ENCODE peak calls at places on chromosomes 6 and 20, in five cellular contexts. T is Kasumi-1, U is heart left ventricle, V is endothelial cell, E is RPMI8226. P is an unnamed sample.

GRCh38 chr20:46751856-46752255 is 42.4 kb downstream of the SLC2A10 start:
- DNase-seq in T (no peak), U (no peak), V (no peak), E (no peak), P (no peak)

GRCh38 chr6:2469428-2469827 is 224.0 kb upstream of the GMDS start:
- DNase-seq in T (no peak), U (no peak), V (no peak), E (peak), P (no peak)

GRCh38 chr20:10093087-10093591 is 58.4 kb downstream of the ANKEF1 start:
- DNase-seq in T (no peak), U (no peak), V (no peak), E (no peak), P (peak)

GRCh38 chr6:26003102-26003694 is 40.6 kb downstream of the TRIM38 start:
- DNase-seq in T (peak), U (peak), V (peak), E (peak), P (peak)

GRCh38 chr20:36051318-36052116 is 83.1 kb downstream of the CNBD2 start:
- DNase-seq in T (no peak), U (no peak), V (no peak), E (no peak), P (peak)

GRCh38 chr6:30544666-30545272 is 11.5 kb downstream of the GNL1 start:
- DNase-seq in T (peak), U (no peak), V (no peak), E (peak), P (peak)

GRCh38 chr20:18628330-18628941 is 40.6 kb downstream of the DTD1 start:
- DNase-seq in T (no peak), U (no peak), V (peak), E (no peak), P (no peak)

GRCh38 chr6:56491606-56492328 is 150.9 kb downstream of the DST start:
- DNase-seq in T (no peak), U (peak), V (no peak), E (peak), P (no peak)

GRCh38 chr6:43495409-43495941 is 14.7 kb downstream of the LRRC73 start:
- DNase-seq in T (no peak), U (no peak), V (no peak), E (no peak), P (peak)

GRCh38 chr6:1482381-1483166 is 93.2 kb downstream of the FOXF2 start:
- DNase-seq in T (no peak), U (no peak), V (no peak), E (peak), P (no peak)

GRCh38 chr6:87756858-87757257 is 54.8 kb upstream of the AKIRIN2 start:
- DNase-seq in T (peak), U (peak), V (no peak), E (peak), P (peak)

GRCh38 chr20:50395258-50395729 is 114.9 kb upstream of the PTPN1 start:
- DNase-seq in T (no peak), U (peak), V (no peak), E (no peak), P (no peak)

GRCh38 chr6:81894286-81894685 is 141.8 kb upstream of the TENT5A start:
- DNase-seq in T (no peak), U (no peak), V (no peak), E (no peak), P (no peak)

GRCh38 chr6:37068523-37069270 is 63.2 kb downstream of the FGD2 start:
- DNase-seq in T (no peak), U (no peak), V (no peak), E (no peak), P (no peak)

GRCh38 chr6:45698046-45698445 is 317.6 kb downstream of the CLIC5 start:
- DNase-seq in T (no peak), U (no peak), V (no peak), E (no peak), P (no peak)

GRCh38 chr6:113595921-113596376 is 261.2 kb upstream of the MARCKS start:
- DNase-seq in T (no peak), U (no peak), V (no peak), E (no peak), P (no peak)

GRCh38 chr6:118963003-118963402 is 28.0 kb upstream of the MCM9 start:
- DNase-seq in T (peak), U (no peak), V (no peak), E (no peak), P (no peak)

GRCh38 chr6:44304282-44305199 is 8.6 kb downstream of the AARS2 start:
- DNase-seq in T (peak), U (no peak), V (peak), E (peak), P (peak)

GRCh38 chr6:106133040-106133439 is 46.9 kb downstream of the PRDM1 start:
- DNase-seq in T (no peak), U (no peak), V (no peak), E (peak), P (no peak)

GRCh38 chr6:43669050-43669921 is 18.3 kb downstream of the MRPS18A start:
- DNase-seq in T (no peak), U (peak), V (no peak), E (peak), P (no peak)

GRCh38 chr20:21808139-21808538 is 102.7 kb downstream of the PAX1 start:
- DNase-seq in T (no peak), U (no peak), V (no peak), E (no peak), P (no peak)

P was measured in activated CD4-positive, alpha-beta T cell treated with anti-CD3 and anti-CD28 coated beads, Interleukin-2, amount 10 ng/mL, durations not matched to agents 24 days and 14 days.